ENCODE peak calls at places on chromosomes 16 and 17, in ten cellular contexts. D, H, K, Q, L, W, V, T, N and P are unnamed samples.
A peak's percentile ranks its signal among the peaks of the same experiment; 100 is the strongest.

GRCh38 chr17:60526726-60527125 is 684 bp upstream of the APPBP2 start:
- DNase-seq in D (no peak), H (no peak), K (no peak), Q (no peak), L (peak; percentile 51), W (no peak), V (no peak), T (no peak), N (no peak), P (no peak)

GRCh38 chr16:88430524-88431446 is 22.3 kb upstream of the ZFPM1 start:
- DNase-seq in D (peak; percentile 67), H (peak; percentile 59), K (no peak), Q (no peak), L (no peak), W (no peak), V (no peak), T (no peak), N (peak; percentile 33), P (no peak)

GRCh38 chr17:72119280-72119962 is 1.4 kb upstream of the SOX9 start:
- DNase-seq in D (no peak), H (no peak), K (no peak), Q (no peak), L (peak; percentile 51), W (no peak), V (no peak), T (no peak), N (no peak), P (no peak)

GRCh38 chr17:31915456-31916100 is 14.1 kb upstream of the UTP6 start:
- DNase-seq in D (no peak), H (no peak), K (no peak), Q (no peak), L (no peak), W (no peak), V (no peak), T (no peak), N (no peak), P (no peak)

GRCh38 chr17:16442141-16442540 is 26.8 kb downstream of the TRPV2 start:
- DNase-seq in D (no peak), H (no peak), K (no peak), Q (no peak), L (no peak), W (no peak), V (no peak), T (no peak), N (no peak), P (no peak)

GRCh38 chr17:49016775-49017463 is 19.7 kb downstream of the IGF2BP1 start:
- DNase-seq in D (no peak), H (no peak), K (peak; percentile 55), Q (no peak), L (no peak), W (peak; percentile 45), V (no peak), T (no peak), N (no peak), P (peak; percentile 79)

GRCh38 chr17:8080208-8080798 is 7.2 kb downstream of the ALOX12B start:
- DNase-seq in D (no peak), H (no peak), K (no peak), Q (no peak), L (no peak), W (no peak), V (no peak), T (no peak), N (no peak), P (no peak)

GRCh38 chr17:321386-321941 is 31.1 kb downstream of the RPH3AL start:
- DNase-seq in D (no peak), H (no peak), K (no peak), Q (no peak), L (no peak), W (no peak), V (no peak), T (no peak), N (no peak), P (no peak)

GRCh38 chr17:75764711-75765421 is at the start of gene GALK1:
- DNase-seq in D (peak; percentile 68), H (peak; percentile 81), K (peak; percentile 25), Q (peak; percentile 47), L (peak; percentile 14), W (peak; percentile 43), V (no peak), T (no peak), N (no peak), P (no peak)

GRCh38 chr17:34390649-34391048 is 27.6 kb upstream of the CCL1 start:
- DNase-seq in D (no peak), H (no peak), K (no peak), Q (no peak), L (no peak), W (no peak), V (no peak), T (no peak), N (no peak), P (no peak)

GRCh38 chr16:30876867-30877266 is 17.0 kb downstream of the BCL7C start:
- DNase-seq in D (no peak), H (no peak), K (no peak), Q (no peak), L (no peak), W (no peak), V (no peak), T (no peak), N (no peak), P (no peak)

GRCh38 chr16:7408700-7409340 is 76.2 kb downstream of the RBFOX1 start:
- DNase-seq in D (no peak), H (no peak), K (no peak), Q (no peak), L (no peak), W (no peak), V (no peak), T (no peak), N (no peak), P (no peak)

GRCh38 chr17:76104140-76104895 is 731 bp upstream of the EXOC7 start:
- DNase-seq in D (no peak), H (no peak), K (no peak), Q (no peak), L (no peak), W (no peak), V (no peak), T (no peak), N (no peak), P (no peak)

GRCh38 chr17:58517928-58518609 is 3.6 kb upstream of the MTMR4 start:
- DNase-seq in D (no peak), H (peak; percentile 100), K (peak; percentile 99), Q (peak; percentile 100), L (peak; percentile 99), W (peak; percentile 100), V (peak; percentile 97), T (peak; percentile 100), N (peak; percentile 98), P (peak; percentile 100)

GRCh38 chr17:81165246-81166032 is at the start of gene PVALEF:
- DNase-seq in D (no peak), H (no peak), K (no peak), Q (no peak), L (no peak), W (no peak), V (no peak), T (no peak), N (no peak), P (no peak)

GRCh38 chr17:65902165-65902564 is 289.8 kb downstream of the CEP112 start:
- DNase-seq in D (no peak), H (no peak), K (no peak), Q (no peak), L (peak; percentile 87), W (no peak), V (no peak), T (peak; percentile 85), N (no peak), P (no peak)

GRCh38 chr17:9071921-9072503 is 50.7 kb downstream of the NTN1 start:
- DNase-seq in D (no peak), H (no peak), K (no peak), Q (no peak), L (no peak), W (no peak), V (no peak), T (no peak), N (no peak), P (no peak)

GRCh38 chr16:77299395-77299794 is 100.2 kb downstream of the SYCE1L start:
- DNase-seq in D (no peak), H (no peak), K (no peak), Q (no peak), L (no peak), W (no peak), V (no peak), T (no peak), N (no peak), P (no peak)

GRCh38 chr17:13704333-13704732 is 102.6 kb upstream of the HS3ST3A1 start:
- DNase-seq in D (no peak), H (no peak), K (peak; percentile 57), Q (no peak), L (no peak), W (peak; percentile 77), V (peak; percentile 65), T (no peak), N (no peak), P (no peak)

GRCh38 chr16:47470211-47470610 is 9.1 kb downstream of the PHKB start:
- DNase-seq in D (no peak), H (no peak), K (no peak), Q (no peak), L (no peak), W (no peak), V (no peak), T (no peak), N (no peak), P (no peak)

GRCh38 chr17:19312406-19312805 is 50.1 kb downstream of the B9D1 start:
- DNase-seq in D (no peak), H (no peak), K (no peak), Q (no peak), L (no peak), W (no peak), V (no peak), T (no peak), N (no peak), P (no peak)

GRCh38 chr16:68235882-68236803 is at the start of gene ESRP2:
- DNase-seq in D (peak; percentile 28), H (peak; percentile 55), K (no peak), Q (no peak), L (peak; percentile 37), W (no peak), V (no peak), T (no peak), N (no peak), P (peak; percentile 93)

GRCh38 chr16:84464116-84464515 is 40.3 kb downstream of the MEAK7 start:
- DNase-seq in D (no peak), H (no peak), K (no peak), Q (no peak), L (no peak), W (no peak), V (no peak), T (no peak), N (no peak), P (no peak)

GRCh38 chr17:55845385-55845784 is 94.5 kb downstream of the PCTP start:
- DNase-seq in D (no peak), H (peak; percentile 39), K (peak; percentile 6), Q (peak; percentile 14), L (no peak), W (peak; percentile 4), V (no peak), T (no peak), N (no peak), P (peak; percentile 34)

GRCh38 chr16:67246081-67246944 is 968 bp downstream of the FHOD1 start:
- DNase-seq in D (peak; percentile 42), H (peak; percentile 74), K (peak; percentile 59), Q (peak; percentile 76), L (peak; percentile 36), W (peak; percentile 81), V (no peak), T (no peak), N (no peak), P (peak; percentile 95)

GRCh38 chr17:81026266-81027036 is 8.5 kb upstream of the BAIAP2 start:
- DNase-seq in D (no peak), H (no peak), K (no peak), Q (no peak), L (no peak), W (no peak), V (no peak), T (no peak), N (no peak), P (no peak)

GRCh38 chr16:67438824-67439393 is 8.0 kb downstream of the HSD11B2 start:
- DNase-seq in D (no peak), H (no peak), K (no peak), Q (no peak), L (no peak), W (no peak), V (no peak), T (no peak), N (no peak), P (peak; percentile 91)

GRCh38 chr16:25126820-25127232 is 15.3 kb downstream of the LCMT1 start:
- DNase-seq in D (peak; percentile 24), H (peak; percentile 63), K (peak; percentile 56), Q (no peak), L (no peak), W (peak; percentile 86), V (peak; percentile 77), T (no peak), N (no peak), P (no peak)